ENCODE peak calls at places on chromosomes 6 and 20, in six cellular contexts. P is heart left ventricle; S is naive thymus-derived CD4-positive, alpha-beta T cell; M is effector memory CD4-positive, alpha-beta T cell; R is ovary; W is GM12878. O is an unnamed sample.

GRCh38 chr6:36075656-36076055 is 48.0 kb downstream of the MAPK14 start:
- DNase-seq in W (no peak), R (no peak), M (no peak), P (no peak), S (no peak), O (no peak)

GRCh38 chr6:162198072-162198471 is 529.5 kb downstream of the PRKN start:
- DNase-seq in W (no peak), M (no peak), P (no peak), R (no peak), S (no peak), O (no peak)

GRCh38 chr20:3383878-3384495 is 23.5 kb downstream of the DNAAF9 start:
- DNase-seq in P (no peak), W (no peak), S (no peak), R (no peak), M (no peak), O (no peak)

GRCh38 chr6:14765106-14765505 is 480.8 kb upstream of the JARID2 start:
- DNase-seq in R (no peak), S (no peak), W (no peak), P (no peak), M (no peak), O (no peak)

GRCh38 chr6:56959938-56960337 is 5.0 kb downstream of the BEND6 start:
- DNase-seq in P (no peak), W (no peak), M (no peak), R (no peak), S (no peak), O (peak; percentile 14)

GRCh38 chr20:10419550-10420133 is 14.4 kb downstream of the MKKS start:
- DNase-seq in W (no peak), P (no peak), S (no peak), R (no peak), M (no peak), O (no peak)

GRCh38 chr6:16883414-16883813 is 122.2 kb upstream of the ATXN1 start:
- DNase-seq in P (no peak), W (no peak), R (no peak), S (no peak), M (no peak), O (no peak)

GRCh38 chr6:122730775-122731386 is 48.6 kb upstream of the FABP7 start:
- DNase-seq in W (no peak), M (no peak), R (no peak), S (no peak), P (no peak), O (peak; percentile 1)

GRCh38 chr6:380234-381218 is 11.0 kb upstream of the IRF4 start:
- DNase-seq in M (no peak), R (no peak), P (peak; percentile 21), S (no peak), W (no peak), O (no peak)

GRCh38 chr20:63290677-63291472 is 2.1 kb upstream of the COL20A1 start:
- DNase-seq in P (no peak), W (no peak), M (peak; percentile 22), S (no peak), R (no peak), O (no peak)

GRCh38 chr20:38270869-38271608 is 10.5 kb upstream of the KIAA1755 start:
- DNase-seq in R (peak; percentile 75), W (no peak), M (no peak), P (peak; percentile 86), S (no peak), O (peak; percentile 85)

GRCh38 chr20:44435630-44436335 is 39.9 kb upstream of the TTPAL start:
- DNase-seq in S (no peak), W (no peak), M (no peak), R (no peak), P (no peak), O (no peak)

GRCh38 chr6:8335371-8335770 is 100.0 kb downstream of the SLC35B3 start:
- DNase-seq in R (no peak), W (no peak), S (no peak), M (no peak), P (no peak), O (no peak)

GRCh38 chr20:45406260-45407066 is 1.6 kb upstream of the DBNDD2 start:
- DNase-seq in S (peak; percentile 22), M (peak; percentile 34), P (peak; percentile 91), R (peak; percentile 68), W (no peak), O (no peak)

GRCh38 chr6:27130668-27131428 is 116.7 kb upstream of the PRSS16 start:
- DNase-seq in R (no peak), W (no peak), P (no peak), M (no peak), S (no peak), O (no peak)

GRCh38 chr6:14126250-14126649 is 8.7 kb downstream of the CD83 start:
- DNase-seq in R (no peak), S (no peak), M (no peak), W (no peak), P (no peak), O (no peak)

GRCh38 chr6:128511518-128511917 is 8.9 kb downstream of the PTPRK start:
- DNase-seq in S (no peak), P (no peak), R (no peak), M (no peak), W (peak; percentile 27), O (no peak)

GRCh38 chr6:112054520-112055160 is 736 bp downstream of the CCN6 start:
- DNase-seq in M (no peak), R (no peak), S (no peak), P (no peak), W (no peak), O (no peak)

GRCh38 chr20:10490706-10491105 is 55.6 kb downstream of the SLX4IP start:
- DNase-seq in P (no peak), S (no peak), W (no peak), R (no peak), M (no peak), O (no peak)

GRCh38 chr6:29886686-29887085 is 55.6 kb upstream of the HLA-A start:
- DNase-seq in M (no peak), R (no peak), P (no peak), S (no peak), W (no peak), O (no peak)
- H3K4me3 ChIP-seq in M (no peak overlapping the region), R (peak overlapping the region; percentile 83), P (no peak overlapping the region), S (no peak overlapping the region), W (peak overlapping the region; percentile 86), O (no peak overlapping the region)

GRCh38 chr6:103826209-103826608 is 1033.5 kb downstream of the HACE1 start:
- DNase-seq in R (no peak), P (no peak), W (no peak), S (no peak), M (no peak), O (no peak)
- H3K4me3 ChIP-seq in R (no peak overlapping the region), P (no peak overlapping the region), W (no peak overlapping the region), S (no peak overlapping the region), M (no peak overlapping the region), O (no peak overlapping the region)

GRCh38 chr6:28943557-28944411 is 20.0 kb upstream of the TRIM27 start:
- DNase-seq in P (peak; percentile 75), M (no peak), S (no peak), R (peak; percentile 61), W (peak; percentile 42), O (no peak)
- H3K4me3 ChIP-seq in P (peak overlapping the region; percentile 52), M (peak overlapping the region; percentile 48), S (peak overlapping the region; percentile 57), R (peak overlapping the region; percentile 35), W (peak overlapping the region; percentile 91), O (peak overlapping the region; percentile 46)

DNA sequence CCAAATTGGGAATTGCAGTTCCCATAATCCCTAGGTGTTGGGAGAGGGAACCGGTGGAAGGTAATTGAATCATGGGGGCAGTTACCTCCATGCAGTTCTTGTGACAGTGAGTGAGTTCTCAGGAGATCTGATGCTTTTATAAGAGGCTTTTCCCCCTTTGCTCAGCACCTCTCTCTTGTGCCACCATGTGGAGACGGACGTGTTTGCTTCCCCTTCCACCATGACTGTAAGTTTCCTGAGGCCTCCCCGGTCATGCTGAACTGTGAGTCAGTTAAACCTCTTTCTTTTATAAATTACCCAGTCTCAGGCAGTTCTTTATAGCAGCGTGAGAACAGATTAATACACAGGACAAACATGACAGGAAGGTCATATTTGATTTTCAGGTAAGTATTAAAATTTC is 25.3 kb upstream of the HECA start:
- DNase-seq in R (no peak), S (no peak), M (no peak), W (no peak), P (no peak), O (no peak)
- H3K4me3 ChIP-seq in R (no peak overlapping the region), S (no peak overlapping the region), M (no peak overlapping the region), W (no peak overlapping the region), P (no peak overlapping the region), O (no peak overlapping the region)

DNA sequence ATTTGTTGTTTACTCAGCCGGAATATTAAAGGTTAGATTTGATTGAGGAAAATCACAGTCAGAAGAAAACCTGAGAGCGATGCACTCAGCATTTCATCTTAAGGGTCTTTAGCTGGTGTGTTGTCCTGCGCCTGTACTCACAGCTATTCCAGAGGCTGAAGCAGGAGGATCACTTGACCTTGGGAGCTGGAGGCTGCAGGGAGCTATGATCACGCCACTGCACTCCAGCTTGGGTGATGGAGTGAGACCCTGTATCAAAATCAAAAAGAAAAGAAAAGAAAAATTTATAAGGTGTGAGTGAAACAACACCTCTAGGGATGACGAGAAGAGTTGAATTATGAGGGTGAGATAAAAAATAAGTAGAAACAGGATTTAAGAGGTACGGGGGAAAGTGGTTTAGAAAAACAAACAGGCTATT is 165.0 kb downstream of the TRIM27 start:
- DNase-seq in M (no peak), P (no peak), R (no peak), S (no peak), W (no peak), O (no peak)
- H3K4me3 ChIP-seq in M (no peak overlapping the region), P (no peak overlapping the region), R (no peak overlapping the region), S (no peak overlapping the region), W (no peak overlapping the region), O (no peak overlapping the region)